ENCODE peak calls at places on chromosomes 7 and 10, in eight cellular contexts. One of them, this sample, is unnamed.

GRCh38 chr10:126734015-126734414 is 63.5 kb upstream of the C10orf90 start:
- DNase-seq in EL: peak; percentile 12
- DNase-seq in activated naive CD4-positive, alpha-beta T cell: no peak
- DNase-seq in SW480: no peak
- DNase-seq in Peyer's patch: no peak
- DNase-seq in ACHN: no peak
- DNase-seq in ureter: no peak
- DNase-seq in Right ventricle myocardium superior: no peak
- DNase-seq in this sample: no peak

GRCh38 chr7:36894190-36894589 is 169.9 kb upstream of the AOAH start:
- DNase-seq in EL: no peak
- DNase-seq in activated naive CD4-positive, alpha-beta T cell: no peak
- DNase-seq in SW480: no peak
- DNase-seq in Peyer's patch: no peak
- DNase-seq in ACHN: no peak
- DNase-seq in ureter: no peak
- DNase-seq in Right ventricle myocardium superior: no peak
- DNase-seq in this sample: no peak

GRCh38 chr10:34281661-34282060 is 533.4 kb downstream of the PARD3 start:
- DNase-seq in EL: no peak
- DNase-seq in activated naive CD4-positive, alpha-beta T cell: no peak
- DNase-seq in SW480: no peak
- DNase-seq in Peyer's patch: no peak
- DNase-seq in ACHN: no peak
- DNase-seq in ureter: no peak
- DNase-seq in Right ventricle myocardium superior: no peak
- DNase-seq in this sample: no peak

GRCh38 chr7:93601363-93601762 is 26.8 kb upstream of the CALCR start:
- DNase-seq in EL: peak; percentile 3
- DNase-seq in activated naive CD4-positive, alpha-beta T cell: no peak
- DNase-seq in SW480: peak; percentile 16
- DNase-seq in Peyer's patch: no peak
- DNase-seq in ACHN: peak; percentile 39
- DNase-seq in ureter: no peak
- DNase-seq in Right ventricle myocardium superior: no peak
- DNase-seq in this sample: no peak

GRCh38 chr7:158001003-158001402 is 586.6 kb downstream of the PTPRN2 start:
- DNase-seq in EL: no peak
- DNase-seq in activated naive CD4-positive, alpha-beta T cell: no peak
- DNase-seq in SW480: peak; percentile 9
- DNase-seq in Peyer's patch: no peak
- DNase-seq in ACHN: no peak
- DNase-seq in ureter: no peak
- DNase-seq in Right ventricle myocardium superior: no peak
- DNase-seq in this sample: no peak

GRCh38 chr10:64408386-64409178 is 887.4 kb downstream of the REEP3 start:
- DNase-seq in EL: no peak
- DNase-seq in activated naive CD4-positive, alpha-beta T cell: no peak
- DNase-seq in SW480: no peak
- DNase-seq in Peyer's patch: no peak
- DNase-seq in ACHN: no peak
- DNase-seq in ureter: no peak
- DNase-seq in Right ventricle myocardium superior: no peak
- DNase-seq in this sample: no peak

GRCh38 chr7:91080351-91080750 is 183.9 kb upstream of the FZD1 start:
- DNase-seq in EL: no peak
- DNase-seq in activated naive CD4-positive, alpha-beta T cell: no peak
- DNase-seq in SW480: no peak
- DNase-seq in Peyer's patch: no peak
- DNase-seq in ACHN: no peak
- DNase-seq in ureter: no peak
- DNase-seq in Right ventricle myocardium superior: no peak
- DNase-seq in this sample: no peak

GRCh38 chr10:63547628-63548356 is 26.6 kb downstream of the REEP3 start:
- DNase-seq in EL: no peak
- DNase-seq in activated naive CD4-positive, alpha-beta T cell: no peak
- DNase-seq in SW480: no peak
- DNase-seq in Peyer's patch: no peak
- DNase-seq in ACHN: no peak
- DNase-seq in ureter: no peak
- DNase-seq in Right ventricle myocardium superior: no peak
- DNase-seq in this sample: no peak

GRCh38 chr10:112491144-112491543 is 44.1 kb downstream of the VTI1A start:
- DNase-seq in EL: peak; percentile 11
- DNase-seq in activated naive CD4-positive, alpha-beta T cell: no peak
- DNase-seq in SW480: peak; percentile 13
- DNase-seq in Peyer's patch: no peak
- DNase-seq in ACHN: no peak
- DNase-seq in ureter: no peak
- DNase-seq in Right ventricle myocardium superior: no peak
- DNase-seq in this sample: no peak

GRCh38 chr7:28957064-28957821 is 887 bp downstream of the TRIL start:
- DNase-seq in EL: peak; percentile 7
- DNase-seq in activated naive CD4-positive, alpha-beta T cell: no peak
- DNase-seq in SW480: no peak
- DNase-seq in Peyer's patch: no peak
- DNase-seq in ACHN: no peak
- DNase-seq in ureter: peak; percentile 46
- DNase-seq in Right ventricle myocardium superior: peak; percentile 60
- DNase-seq in this sample: no peak

GRCh38 chr10:9634466-9634865 is 1383.2 kb upstream of the CELF2 start:
- DNase-seq in EL: peak; percentile 36
- DNase-seq in activated naive CD4-positive, alpha-beta T cell: no peak
- DNase-seq in SW480: no peak
- DNase-seq in Peyer's patch: no peak
- DNase-seq in ACHN: no peak
- DNase-seq in ureter: no peak
- DNase-seq in Right ventricle myocardium superior: no peak
- DNase-seq in this sample: no peak

GRCh38 chr10:123704812-123705211 is 38.7 kb downstream of the GPR26 start:
- DNase-seq in EL: no peak
- DNase-seq in activated naive CD4-positive, alpha-beta T cell: no peak
- DNase-seq in SW480: no peak
- DNase-seq in Peyer's patch: no peak
- DNase-seq in ACHN: no peak
- DNase-seq in ureter: no peak
- DNase-seq in Right ventricle myocardium superior: no peak
- DNase-seq in this sample: no peak

GRCh38 chr10:119575506-119575905 is 21.3 kb downstream of the TIAL1 start:
- DNase-seq in EL: peak; percentile 15
- DNase-seq in activated naive CD4-positive, alpha-beta T cell: no peak
- DNase-seq in SW480: no peak
- DNase-seq in Peyer's patch: no peak
- DNase-seq in ACHN: no peak
- DNase-seq in ureter: no peak
- DNase-seq in Right ventricle myocardium superior: no peak
- DNase-seq in this sample: no peak

GRCh38 chr10:64731016-64731415 is 1209.8 kb downstream of the REEP3 start:
- DNase-seq in EL: no peak
- DNase-seq in activated naive CD4-positive, alpha-beta T cell: no peak
- DNase-seq in SW480: no peak
- DNase-seq in Peyer's patch: no peak
- DNase-seq in ACHN: peak; percentile 22
- DNase-seq in ureter: no peak
- DNase-seq in Right ventricle myocardium superior: no peak
- DNase-seq in this sample: no peak

GRCh38 chr7:39950473-39951155 is 558 bp downstream of the CDK13 start:
- DNase-seq in EL: peak; percentile 52
- DNase-seq in activated naive CD4-positive, alpha-beta T cell: peak; percentile 9
- DNase-seq in SW480: peak; percentile 51
- DNase-seq in Peyer's patch: peak; percentile 35
- DNase-seq in ACHN: peak; percentile 54
- DNase-seq in ureter: peak; percentile 62
- DNase-seq in Right ventricle myocardium superior: peak; percentile 74
- DNase-seq in this sample: no peak

GRCh38 chr10:22148956-22149355 is 68.9 kb downstream of the EBLN1 start:
- DNase-seq in EL: no peak
- DNase-seq in activated naive CD4-positive, alpha-beta T cell: no peak
- DNase-seq in SW480: no peak
- DNase-seq in Peyer's patch: no peak
- DNase-seq in ACHN: no peak
- DNase-seq in ureter: no peak
- DNase-seq in Right ventricle myocardium superior: no peak
- DNase-seq in this sample: peak; percentile 22

GRCh38 chr7:22726849-22727792 is at the start of gene IL6:
- DNase-seq in EL: peak; percentile 95
- DNase-seq in activated naive CD4-positive, alpha-beta T cell: no peak
- DNase-seq in SW480: no peak
- DNase-seq in Peyer's patch: peak; percentile 41
- DNase-seq in ACHN: peak; percentile 99
- DNase-seq in ureter: peak; percentile 73
- DNase-seq in Right ventricle myocardium superior: peak; percentile 92
- DNase-seq in this sample: peak; percentile 81

GRCh38 chr7:68511281-68511680 is 1087.0 kb upstream of the AUTS2 start:
- DNase-seq in EL: no peak
- DNase-seq in activated naive CD4-positive, alpha-beta T cell: no peak
- DNase-seq in SW480: no peak
- DNase-seq in Peyer's patch: no peak
- DNase-seq in ACHN: no peak
- DNase-seq in ureter: no peak
- DNase-seq in Right ventricle myocardium superior: no peak
- DNase-seq in this sample: no peak

This sample was measured in pulmonary artery endothelial cell.